ENCODE peak calls at places on chromosomes 7 and 10, in nine cellular contexts. T is activated CD4-positive, CD25-positive, alpha-beta regulatory T cell treated with anti-CD3 and anti-CD28 coated beads, Interleukin-2, amount 50 U/mL, for 72 hours; Q is NCI-H510A treated with DMSO at 0.1 percent for 48 hours; B is naive thymus-derived CD4-positive, alpha-beta T cell; M is activated naive CD4-positive, alpha-beta T cell; V is PC-3; C is naive thymus-derived CD8-positive, alpha-beta T cell; S is T-helper 2 cell; L is progenitor cell of endocrine pancreas. O is an unnamed sample.

GRCh38 chr10:8133146-8133545 is 78.7 kb downstream of the GATA3 start:
- DNase-seq in T (no peak), Q (no peak), B (no peak), M (no peak), V (no peak), C (no peak), S (peak; percentile 91), L (no peak), O (no peak)

GRCh38 chr10:59868974-59869940 is 37.1 kb downstream of the CCDC6 start:
- DNase-seq in T (no peak), Q (peak; percentile 32), B (no peak), M (no peak), V (no peak), C (no peak), S (no peak), L (no peak), O (no peak)

GRCh38 chr10:98349508-98349922 is 65.5 kb downstream of the PYROXD2 start:
- DNase-seq in T (no peak), Q (no peak), B (no peak), M (no peak), V (peak; percentile 33), C (no peak), S (no peak), L (no peak), O (peak; percentile 44)

GRCh38 chr7:112205348-112206237 is 606 bp downstream of the DOCK4 start:
- DNase-seq in T (peak; percentile 47), Q (no peak), B (peak; percentile 60), M (peak; percentile 39), V (peak; percentile 32), C (peak; percentile 15), S (peak; percentile 43), L (peak; percentile 46), O (peak; percentile 64)

GRCh38 chr10:70905071-70906021 is 17.0 kb upstream of the PCBD1 start:
- DNase-seq in T (peak; percentile 21), Q (no peak), B (no peak), M (no peak), V (no peak), C (no peak), S (no peak), L (no peak), O (no peak)

GRCh38 chr7:86123476-86123875 is 520.2 kb upstream of the GRM3 start:
- DNase-seq in T (no peak), Q (no peak), B (no peak), M (no peak), V (no peak), C (no peak), S (no peak), L (no peak), O (no peak)

GRCh38 chr10:6649107-6649720 is 69.1 kb upstream of the PRKCQ start:
- DNase-seq in T (no peak), Q (no peak), B (no peak), M (no peak), V (no peak), C (no peak), S (no peak), L (no peak), O (no peak)

GRCh38 chr7:97187067-97187466 is 69.6 kb downstream of the SDHAF3 start:
- DNase-seq in T (no peak), Q (no peak), B (no peak), M (no peak), V (peak; percentile 9), C (no peak), S (no peak), L (no peak), O (no peak)

GRCh38 chr7:29442146-29442545 is 121.5 kb upstream of the PRR15 start:
- DNase-seq in T (no peak), Q (peak; percentile 76), B (no peak), M (no peak), V (peak; percentile 76), C (no peak), S (no peak), L (no peak), O (no peak)

GRCh38 chr10:84012831-84013458 is 126.4 kb upstream of the GHITM start:
- DNase-seq in T (no peak), Q (no peak), B (no peak), M (no peak), V (no peak), C (no peak), S (peak; percentile 13), L (no peak), O (no peak)

GRCh38 chr10:84117683-84118394 is 21.5 kb upstream of the GHITM start:
- DNase-seq in T (no peak), Q (no peak), B (no peak), M (no peak), V (no peak), C (no peak), S (no peak), L (no peak), O (no peak)

GRCh38 chr7:100694196-100694745 is at the start of gene GIGYF1:
- DNase-seq in T (peak; percentile 75), Q (peak; percentile 13), B (peak; percentile 70), M (peak; percentile 68), V (peak; percentile 36), C (peak; percentile 61), S (peak; percentile 84), L (no peak), O (peak; percentile 79)

GRCh38 chr10:6146921-6147320 is 55.8 kb upstream of the PFKFB3 start:
- DNase-seq in T (no peak), Q (no peak), B (no peak), M (no peak), V (no peak), C (no peak), S (no peak), L (no peak), O (no peak)

GRCh38 chr7:43569424-43569823 is 13.5 kb upstream of the STK17A start:
- DNase-seq in T (no peak), Q (no peak), B (no peak), M (no peak), V (peak; percentile 64), C (no peak), S (no peak), L (no peak), O (no peak)

GRCh38 chr10:80462986-80463741 is 9.1 kb downstream of the TSPAN14 start:
- DNase-seq in T (no peak), Q (peak; percentile 48), B (no peak), M (no peak), V (no peak), C (no peak), S (peak; percentile 75), L (no peak), O (no peak)

GRCh38 chr7:112080441-112080840 is 125.8 kb downstream of the DOCK4 start:
- DNase-seq in T (no peak), Q (peak; percentile 49), B (no peak), M (no peak), V (peak; percentile 94), C (no peak), S (peak; percentile 45), L (no peak), O (no peak)

GRCh38 chr10:31599626-31600504 is 280.8 kb downstream of the ZEB1 start:
- DNase-seq in T (no peak), Q (no peak), B (no peak), M (no peak), V (peak; percentile 17), C (no peak), S (no peak), L (no peak), O (no peak)

GRCh38 chr7:151752816-151753600 is 123.9 kb downstream of the PRKAG2 start:
- DNase-seq in T (no peak), Q (no peak), B (no peak), M (no peak), V (no peak), C (no peak), S (no peak), L (no peak), O (no peak)

GRCh38 chr7:117230276-117231046 is 92.4 kb downstream of the WNT2 start:
- DNase-seq in T (no peak), Q (no peak), B (no peak), M (no peak), V (no peak), C (no peak), S (peak; percentile 48), L (no peak), O (no peak)

GRCh38 chr10:42755028-42755451 is 27.6 kb upstream of the BMS1 start:
- DNase-seq in T (no peak), Q (no peak), B (no peak), M (no peak), V (no peak), C (no peak), S (no peak), L (peak; percentile 15), O (no peak)

GRCh38 chr10:124641282-124642075 is 102.7 kb downstream of the FAM53B start:
- DNase-seq in T (no peak), Q (no peak), B (peak; percentile 22), M (no peak), V (no peak), C (no peak), S (peak; percentile 82), L (no peak), O (peak; percentile 77)

GRCh38 chr10:112821663-112822062 is 128.4 kb upstream of the TCF7L2 start:
- DNase-seq in T (no peak), Q (no peak), B (no peak), M (no peak), V (no peak), C (no peak), S (no peak), L (no peak), O (no peak)

GRCh38 chr7:2978403-2978802 is 65.3 kb downstream of the CARD11 start:
- DNase-seq in T (peak; percentile 63), Q (no peak), B (peak; percentile 56), M (peak; percentile 41), V (peak; percentile 18), C (peak; percentile 70), S (peak; percentile 63), L (no peak), O (no peak)

GRCh38 chr7:134737561-134738353 is 41.7 kb upstream of the CALD1 start:
- DNase-seq in T (no peak), Q (no peak), B (no peak), M (no peak), V (no peak), C (no peak), S (peak; percentile 95), L (no peak), O (no peak)

GRCh38 chr7:332646-333398 is 42.9 kb downstream of the FOXL3 start:
- DNase-seq in T (peak; percentile 95), Q (no peak), B (peak; percentile 91), M (peak; percentile 96), V (peak; percentile 80), C (peak; percentile 75), S (peak; percentile 73), L (peak; percentile 84), O (peak; percentile 86)

GRCh38 chr7:86248977-86249376 is 394.7 kb upstream of the GRM3 start:
- DNase-seq in T (no peak), Q (no peak), B (no peak), M (no peak), V (no peak), C (no peak), S (no peak), L (no peak), O (no peak)

GRCh38 chr10:12067336-12067735 is 1.4 kb upstream of the DHTKD1 start:
- DNase-seq in T (no peak), Q (no peak), B (no peak), M (no peak), V (peak; percentile 62), C (no peak), S (no peak), L (no peak), O (no peak)

GRCh38 chr7:54773472-54774399 is 14.7 kb upstream of the SEC61G start:
- DNase-seq in T (peak; percentile 61), Q (peak; percentile 93), B (peak; percentile 56), M (peak; percentile 45), V (peak; percentile 94), C (peak; percentile 19), S (peak; percentile 67), L (peak; percentile 78), O (peak; percentile 80)

GRCh38 chr7:103487419-103487818 is 41.4 kb upstream of the SLC26A5 start:
- DNase-seq in T (no peak), Q (no peak), B (no peak), M (no peak), V (peak; percentile 85), C (no peak), S (no peak), L (no peak), O (no peak)

GRCh38 chr7:146235210-146235609 is 118.6 kb downstream of the CNTNAP2 start:
- DNase-seq in T (no peak), Q (no peak), B (no peak), M (no peak), V (no peak), C (no peak), S (no peak), L (no peak), O (no peak)

GRCh38 chr7:34991938-34992840 is 45.1 kb downstream of the DPY19L1 start:
- DNase-seq in T (no peak), Q (no peak), B (no peak), M (no peak), V (peak; percentile 75), C (no peak), S (peak; percentile 95), L (no peak), O (no peak)